ENCODE peak calls at places on chromosome 16, in four cellular contexts. P is aorta; G is activated naive CD4-positive, alpha-beta T cell; X is tibial artery. T is an unnamed sample.

GRCh38 chr16:86755571-86756006 is 177.2 kb downstream of the FOXL1 start:
- DNase-seq in P (no peak), G (no peak), X (no peak), T (no peak)

GRCh38 chr16:62869837-62870236 is 833.6 kb upstream of the CDH8 start:
- DNase-seq in X (no peak), G (no peak), P (no peak), T (no peak)

GRCh38 chr16:65855171-65856145 is 511.0 kb upstream of the CDH5 start:
- DNase-seq in P (no peak), G (no peak), X (no peak), T (no peak)

GRCh38 chr16:35431829-35432663 is 1972.6 kb downstream of the TP53TG3F start:
- DNase-seq in X (no peak), P (no peak), G (no peak), T (no peak)

GRCh38 chr16:86044881-86045600 is 146.1 kb downstream of the IRF8 start:
- DNase-seq in X (peak), P (no peak), G (no peak), T (no peak)

GRCh38 chr16:13453938-13454553 is 465.9 kb upstream of the ERCC4 start:
- DNase-seq in X (no peak), P (no peak), G (no peak), T (no peak)

GRCh38 chr16:86653289-86654006 is 75.1 kb downstream of the FOXL1 start:
- DNase-seq in X (no peak), P (no peak), G (no peak), T (no peak)

GRCh38 chr16:2610781-2611498 is 71.4 kb upstream of the KCTD5 start:
- DNase-seq in G (no peak), X (no peak), P (peak), T (peak)

GRCh38 chr16:48014349-48015135 is 141.3 kb downstream of the ABCC12 start:
- DNase-seq in P (no peak), G (no peak), X (no peak), T (no peak)

GRCh38 chr16:55001931-55002330 is 71.3 kb downstream of the IRX5 start:
- DNase-seq in P (no peak), X (no peak), G (no peak), T (no peak)

GRCh38 chr16:24853830-24854229 is 8.1 kb downstream of the SLC5A11 start:
- DNase-seq in X (no peak), P (no peak), G (no peak), T (peak)